ENCODE peak calls at places on chromosome 12, in five cellular contexts. I is IMR-90, Q is GM20000, L is fibroblast of mammary gland, O is chondrocyte. X is an unnamed sample.
A peak's percentile ranks its signal among the peaks of the same experiment; 100 is the strongest.

GRCh38 chr12:130826151-130826801 is 12.8 kb downstream of the STX2 start:
- DNase-seq in I (peak; percentile 69), Q (peak; percentile 41), L (peak; percentile 57), O (no peak), X (peak; percentile 62)

GRCh38 chr12:95169368-95169767 is 47.9 kb downstream of the FGD6 start:
- DNase-seq in I (peak; percentile 92), Q (no peak), L (peak; percentile 79), O (no peak), X (no peak)

GRCh38 chr12:122830517-122831214 is 4.6 kb upstream of the HIP1R start:
- DNase-seq in I (peak; percentile 81), Q (no peak), L (peak; percentile 99), O (no peak), X (no peak)

GRCh38 chr12:1398673-1399072 is 195.7 kb downstream of the FBXL14 start:
- DNase-seq in I (peak; percentile 67), Q (no peak), L (peak; percentile 66), O (no peak), X (no peak)

GRCh38 chr12:85509857-85510256 is 229.8 kb downstream of the ALX1 start:
- DNase-seq in I (no peak), Q (no peak), L (no peak), O (no peak), X (no peak)

GRCh38 chr12:95516757-95517156 is 34.5 kb downstream of the USP44 start:
- DNase-seq in I (peak; percentile 55), Q (no peak), L (no peak), O (no peak), X (no peak)

GRCh38 chr12:7749442-7749841 is 2.3 kb upstream of the CLEC4C start:
- DNase-seq in I (no peak), Q (peak; percentile 35), L (no peak), O (no peak), X (no peak)

GRCh38 chr12:131568336-131568735 is 142.6 kb upstream of the SFSWAP start:
- DNase-seq in I (no peak), Q (no peak), L (no peak), O (no peak), X (no peak)

GRCh38 chr12:46959484-46959883 is 119.9 kb upstream of the PCED1B start:
- DNase-seq in I (peak; percentile 93), Q (no peak), L (peak; percentile 94), O (no peak), X (no peak)

GRCh38 chr12:109612975-109613502 is 39.4 kb downstream of the MVK start:
- DNase-seq in I (peak; percentile 6), Q (no peak), L (peak; percentile 20), O (no peak), X (no peak)
- TF ChIP-seq CTCF in I (peak; percentile 16), Q (no peak), L (peak; percentile 36), O (peak; percentile 58), X (no peak)

DNA sequence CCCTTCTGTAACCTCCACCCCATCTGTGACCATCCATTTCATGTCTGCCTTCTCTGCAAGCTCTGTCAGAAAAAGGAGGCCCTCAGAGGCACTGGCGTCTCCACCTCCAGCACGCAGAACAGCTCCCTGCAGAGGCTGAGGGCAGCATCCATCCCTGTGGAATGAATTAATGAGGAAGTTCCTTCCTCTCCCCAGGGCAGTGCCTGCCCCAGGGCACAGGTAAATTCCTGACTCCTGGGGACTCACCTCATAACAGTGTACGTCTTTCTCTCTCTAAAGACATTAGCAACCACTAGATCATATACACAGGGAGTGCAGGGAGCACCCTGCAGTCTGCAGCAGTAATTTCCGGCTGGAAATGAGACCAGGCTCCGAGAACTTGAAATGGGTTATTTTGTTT is 155.0 kb upstream of the TMEM132C start:
- DNase-seq in I (no peak), Q (no peak), L (no peak), O (no peak), X (no peak)
- TF ChIP-seq CTCF in I (no peak), Q (no peak), L (no peak), O (no peak), X (no peak)

DNA sequence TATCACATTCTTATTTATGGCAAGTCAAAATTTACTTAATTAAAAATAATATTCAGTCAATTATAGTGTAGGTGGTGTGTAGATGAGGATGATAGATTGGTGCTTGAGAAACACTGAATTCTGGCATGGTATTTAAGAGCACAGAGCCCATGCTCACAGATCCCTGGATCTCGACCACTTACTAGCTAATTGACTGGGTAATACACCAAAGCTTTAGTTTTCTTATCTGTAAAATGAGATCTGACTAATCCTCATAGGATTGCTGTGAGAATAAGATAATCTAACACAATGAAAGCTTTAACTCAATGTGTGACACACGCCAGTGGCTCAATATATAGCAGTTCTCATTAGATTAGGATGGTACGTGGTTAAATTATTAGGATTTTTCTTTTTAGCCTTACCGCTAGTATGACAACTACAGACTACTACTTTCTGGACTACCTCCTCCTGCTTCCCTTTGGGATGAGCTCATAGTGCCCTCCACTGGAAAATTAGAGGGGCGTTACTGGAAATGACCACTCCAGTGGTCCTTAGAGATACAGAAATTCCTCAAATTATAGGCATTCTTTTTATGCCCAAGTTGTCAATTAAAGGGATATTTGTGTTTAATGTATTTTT is 482.8 kb upstream of the TBX3 start:
- DNase-seq in I (peak; percentile 47), Q (no peak), L (peak; percentile 55), O (no peak), X (no peak)
- TF ChIP-seq CTCF in I (peak; percentile 42), Q (no peak), L (peak; percentile 35), O (peak; percentile 72), X (no peak)

GRCh38 chr12:117333331-117334000 is 28.0 kb downstream of the NOS1 start:
- DNase-seq in I (no peak), Q (no peak), L (no peak), O (no peak), X (no peak)

GRCh38 chr12:117330441-117331113 is 30.8 kb downstream of the NOS1 start:
- DNase-seq in I (no peak), Q (no peak), L (no peak), O (no peak), X (no peak)

GRCh38 chr12:117329756-117330155 is 31.7 kb downstream of the NOS1 start:
- DNase-seq in I (no peak), Q (no peak), L (no peak), O (no peak), X (no peak)

GRCh38 chr12:117334098-117334497 is 27.3 kb downstream of the NOS1 start:
- DNase-seq in I (no peak), Q (no peak), L (no peak), O (no peak), X (no peak)

DNA sequence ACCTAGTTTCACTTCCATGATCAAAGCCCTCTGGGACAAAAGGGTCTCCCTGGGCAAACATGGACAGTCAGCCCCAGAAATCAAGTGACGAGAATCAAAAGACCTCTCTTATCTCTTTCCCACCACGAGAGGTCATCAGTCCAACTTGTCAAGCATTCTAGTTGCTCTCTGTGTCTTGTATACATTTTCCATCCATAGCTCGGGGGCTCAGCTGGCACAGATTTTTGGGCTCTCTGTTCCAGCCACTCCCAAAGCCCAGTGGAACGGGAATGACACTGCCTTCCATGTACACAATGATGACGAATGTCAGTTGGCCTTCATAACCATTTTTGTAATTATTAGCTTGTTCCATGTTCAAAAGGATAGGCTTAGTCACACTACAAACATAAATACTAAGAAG is 29.7 kb downstream of the NOS1 start:
- DNase-seq in I (no peak), Q (no peak), L (no peak), O (no peak), X (no peak)
- TF ChIP-seq CTCF in I (no peak), Q (no peak), L (no peak), O (no peak), X (no peak)

GRCh38 chr12:54136844-54137580 is 51.8 kb downstream of the SMUG1 start:
- DNase-seq in I (no peak), Q (no peak), L (peak; percentile 82), O (no peak), X (no peak)
- TF ChIP-seq CTCF in I (no peak), Q (no peak), L (peak; percentile 41), O (no peak), X (no peak)

DNA sequence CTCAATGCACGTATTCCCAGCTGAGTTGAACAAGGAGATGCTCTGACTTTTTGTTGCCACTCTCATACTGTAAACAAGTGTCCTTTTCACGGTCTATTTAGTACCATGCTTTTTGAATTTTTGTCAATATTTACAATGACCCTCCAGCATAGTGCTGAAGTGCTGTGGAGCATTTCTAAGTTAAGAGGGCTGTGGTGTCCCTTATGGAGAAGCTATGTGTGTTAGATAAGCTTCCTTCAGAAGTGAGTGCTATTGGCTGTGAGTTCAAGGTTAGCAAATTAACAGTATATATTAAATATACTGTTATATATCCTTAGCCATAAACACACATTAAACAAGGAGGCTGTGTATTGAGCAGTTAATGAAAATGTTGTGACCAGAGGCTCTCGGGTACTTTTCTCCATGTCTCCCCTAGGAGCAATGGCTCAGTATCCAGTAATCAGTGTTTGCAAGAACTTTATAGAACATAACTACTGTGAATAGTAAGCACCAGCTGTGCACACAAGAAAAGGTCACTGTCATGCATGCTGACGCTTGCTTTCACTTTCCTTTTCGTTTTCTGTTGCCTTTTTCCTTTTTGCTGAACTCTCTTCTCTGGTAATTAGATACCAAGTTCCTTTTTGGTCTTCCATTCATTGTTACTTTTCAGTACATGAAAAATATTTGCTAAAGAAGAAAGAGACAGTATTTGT is 187.2 kb upstream of the NEDD1 start:
- DNase-seq in I (peak; percentile 40), Q (peak; percentile 60), L (peak; percentile 33), O (no peak), X (no peak)
- TF ChIP-seq CTCF in I (no peak), Q (no peak), L (no peak), O (no peak), X (no peak)

DNA sequence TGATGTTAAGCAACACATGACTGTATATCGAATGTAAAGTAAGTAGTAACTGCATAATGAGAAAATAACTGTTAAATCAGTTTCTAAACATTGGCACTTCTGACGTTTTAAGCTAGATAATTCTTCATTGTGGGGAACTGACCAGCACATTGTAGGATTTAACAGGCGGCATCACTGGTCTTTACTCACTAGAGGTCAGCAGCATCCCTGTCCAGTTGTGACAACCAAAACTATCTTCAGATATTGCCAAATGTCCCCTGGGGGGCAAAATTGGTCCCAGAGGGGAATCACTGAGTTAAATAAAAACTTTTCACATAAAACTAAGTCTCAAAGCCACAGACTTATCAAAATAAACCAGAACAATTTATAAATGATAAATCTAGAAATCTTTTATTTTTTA is 65.3 kb downstream of the BLTP3B start:
- DNase-seq in I (no peak), Q (no peak), L (peak; percentile 35), O (no peak), X (no peak)
- TF ChIP-seq CTCF in I (peak; percentile 18), Q (no peak), L (peak; percentile 27), O (peak; percentile 57), X (no peak)